ENCODE peak calls at places on chromosomes 12 and 14, in seven cellular contexts. One of them, this sample, is unnamed.

GRCh38 chr12:32003654-32004053 is 44.4 kb downstream of the RESF1 start:
- DNase-seq in mucosa of descending colon: no peak
- DNase-seq in right atrium auricular region: no peak
- DNase-seq in neural crest cell: no peak
- DNase-seq in endothelial cell: no peak
- DNase-seq in suprapubic skin: no peak
- DNase-seq in OCI-LY7: no peak
- DNase-seq in this sample: no peak

GRCh38 chr12:96473394-96474093 is 15.8 kb upstream of the CFAP54 start:
- DNase-seq in endothelial cell: no peak
- DNase-seq in suprapubic skin: no peak
- DNase-seq in right atrium auricular region: no peak
- DNase-seq in mucosa of descending colon: no peak
- DNase-seq in OCI-LY7: no peak
- DNase-seq in neural crest cell: no peak
- DNase-seq in this sample: no peak

GRCh38 chr12:26239508-26240328 is 44.3 kb downstream of the SSPN start:
- DNase-seq in neural crest cell: no peak
- DNase-seq in endothelial cell: no peak
- DNase-seq in OCI-LY7: no peak
- DNase-seq in suprapubic skin: peak
- DNase-seq in mucosa of descending colon: peak
- DNase-seq in right atrium auricular region: peak
- DNase-seq in this sample: no peak

GRCh38 chr14:26589998-26590397 is 7.8 kb downstream of the NOVA1 start:
- DNase-seq in suprapubic skin: no peak
- DNase-seq in neural crest cell: no peak
- DNase-seq in right atrium auricular region: no peak
- DNase-seq in endothelial cell: no peak
- DNase-seq in OCI-LY7: no peak
- DNase-seq in mucosa of descending colon: no peak
- DNase-seq in this sample: no peak

GRCh38 chr14:68182492-68182891 is 362.9 kb downstream of the RAD51B start:
- DNase-seq in OCI-LY7: no peak
- DNase-seq in neural crest cell: no peak
- DNase-seq in suprapubic skin: no peak
- DNase-seq in mucosa of descending colon: no peak
- DNase-seq in right atrium auricular region: no peak
- DNase-seq in endothelial cell: no peak
- DNase-seq in this sample: no peak

GRCh38 chr12:109714913-109715244 is 1.3 kb downstream of the FAM222A start:
- DNase-seq in mucosa of descending colon: no peak
- DNase-seq in endothelial cell: no peak
- DNase-seq in right atrium auricular region: no peak
- DNase-seq in OCI-LY7: no peak
- DNase-seq in suprapubic skin: no peak
- DNase-seq in neural crest cell: no peak
- DNase-seq in this sample: no peak

GRCh38 chr12:20212036-20212435 is 156.3 kb upstream of the PDE3A start:
- DNase-seq in right atrium auricular region: no peak
- DNase-seq in neural crest cell: no peak
- DNase-seq in mucosa of descending colon: no peak
- DNase-seq in suprapubic skin: no peak
- DNase-seq in OCI-LY7: no peak
- DNase-seq in endothelial cell: no peak
- DNase-seq in this sample: no peak

GRCh38 chr12:52042706-52043385 is 8.4 kb upstream of the NR4A1 start:
- DNase-seq in right atrium auricular region: no peak
- DNase-seq in endothelial cell: no peak
- DNase-seq in neural crest cell: no peak
- DNase-seq in OCI-LY7: no peak
- DNase-seq in mucosa of descending colon: no peak
- DNase-seq in suprapubic skin: no peak
- DNase-seq in this sample: no peak

GRCh38 chr12:18754118-18754707 is 16.3 kb downstream of the CAPZA3 start:
- DNase-seq in OCI-LY7: no peak
- DNase-seq in neural crest cell: no peak
- DNase-seq in endothelial cell: no peak
- DNase-seq in suprapubic skin: no peak
- DNase-seq in mucosa of descending colon: no peak
- DNase-seq in right atrium auricular region: no peak
- DNase-seq in this sample: no peak

GRCh38 chr14:34461334-34462131 is 507 bp downstream of the SPTSSA start:
- DNase-seq in OCI-LY7: peak
- DNase-seq in suprapubic skin: peak
- DNase-seq in mucosa of descending colon: peak
- DNase-seq in neural crest cell: peak
- DNase-seq in right atrium auricular region: peak
- DNase-seq in endothelial cell: peak
- DNase-seq in this sample: peak

GRCh38 chr12:11824736-11825135 is 175.3 kb downstream of the ETV6 start:
- DNase-seq in mucosa of descending colon: no peak
- DNase-seq in suprapubic skin: no peak
- DNase-seq in endothelial cell: no peak
- DNase-seq in neural crest cell: no peak
- DNase-seq in OCI-LY7: no peak
- DNase-seq in right atrium auricular region: no peak
- DNase-seq in this sample: no peak

GRCh38 chr12:120249875-120250795 is 15.4 kb downstream of the PXN start:
- DNase-seq in OCI-LY7: no peak
- DNase-seq in neural crest cell: no peak
- DNase-seq in endothelial cell: no peak
- DNase-seq in mucosa of descending colon: peak
- DNase-seq in suprapubic skin: peak
- DNase-seq in right atrium auricular region: peak
- DNase-seq in this sample: no peak

GRCh38 chr14:91029451-91030217 is 30.8 kb downstream of the RPS6KA5 start:
- DNase-seq in suprapubic skin: no peak
- DNase-seq in OCI-LY7: no peak
- DNase-seq in right atrium auricular region: no peak
- DNase-seq in endothelial cell: no peak
- DNase-seq in neural crest cell: no peak
- DNase-seq in mucosa of descending colon: no peak
- DNase-seq in this sample: no peak

GRCh38 chr14:68654471-68654941 is 138.4 kb downstream of the ZFP36L1 start:
- DNase-seq in OCI-LY7: no peak
- DNase-seq in suprapubic skin: no peak
- DNase-seq in mucosa of descending colon: no peak
- DNase-seq in neural crest cell: no peak
- DNase-seq in right atrium auricular region: peak
- DNase-seq in endothelial cell: no peak
- DNase-seq in this sample: no peak

GRCh38 chr12:66879392-66879791 is 200.5 kb upstream of the GRIP1 start:
- DNase-seq in suprapubic skin: no peak
- DNase-seq in mucosa of descending colon: no peak
- DNase-seq in neural crest cell: no peak
- DNase-seq in right atrium auricular region: no peak
- DNase-seq in endothelial cell: no peak
- DNase-seq in OCI-LY7: no peak
- DNase-seq in this sample: no peak

GRCh38 chr14:90587918-90588317 is 191.1 kb downstream of the CALM1 start:
- DNase-seq in suprapubic skin: no peak
- DNase-seq in OCI-LY7: no peak
- DNase-seq in right atrium auricular region: no peak
- DNase-seq in neural crest cell: no peak
- DNase-seq in mucosa of descending colon: no peak
- DNase-seq in endothelial cell: no peak
- DNase-seq in this sample: no peak

GRCh38 chr12:34402228-34402898 is 380.1 kb downstream of the ALG10 start:
- DNase-seq in mucosa of descending colon: peak
- DNase-seq in right atrium auricular region: peak
- DNase-seq in OCI-LY7: no peak
- DNase-seq in neural crest cell: no peak
- DNase-seq in endothelial cell: no peak
- DNase-seq in suprapubic skin: peak
- DNase-seq in this sample: peak

GRCh38 chr12:102169922-102170698 is 27.5 kb downstream of the PMCH start:
- DNase-seq in mucosa of descending colon: no peak
- DNase-seq in neural crest cell: no peak
- DNase-seq in OCI-LY7: peak
- DNase-seq in endothelial cell: peak
- DNase-seq in suprapubic skin: no peak
- DNase-seq in right atrium auricular region: no peak
- DNase-seq in this sample: no peak

GRCh38 chr12:28620281-28620680 is 430.0 kb downstream of the CCDC91 start:
- DNase-seq in suprapubic skin: no peak
- DNase-seq in endothelial cell: no peak
- DNase-seq in mucosa of descending colon: no peak
- DNase-seq in neural crest cell: no peak
- DNase-seq in right atrium auricular region: no peak
- DNase-seq in OCI-LY7: no peak
- DNase-seq in this sample: no peak

GRCh38 chr12:77845831-77846230 is 15.1 kb downstream of the NAV3 start:
- DNase-seq in neural crest cell: no peak
- DNase-seq in right atrium auricular region: no peak
- DNase-seq in OCI-LY7: no peak
- DNase-seq in endothelial cell: no peak
- DNase-seq in mucosa of descending colon: no peak
- DNase-seq in suprapubic skin: no peak
- DNase-seq in this sample: no peak

GRCh38 chr12:64389154-64389553 is 1.4 kb downstream of the C12orf56 start:
- DNase-seq in neural crest cell: no peak
- DNase-seq in mucosa of descending colon: no peak
- DNase-seq in right atrium auricular region: no peak
- DNase-seq in OCI-LY7: no peak
- DNase-seq in endothelial cell: no peak
- DNase-seq in suprapubic skin: no peak
- DNase-seq in this sample: no peak

GRCh38 chr12:64395739-64396138 is 5.2 kb upstream of the C12orf56 start:
- DNase-seq in mucosa of descending colon: no peak
- DNase-seq in right atrium auricular region: no peak
- DNase-seq in OCI-LY7: no peak
- DNase-seq in suprapubic skin: no peak
- DNase-seq in neural crest cell: no peak
- DNase-seq in endothelial cell: no peak
- DNase-seq in this sample: no peak

GRCh38 chr12:64390275-64390851 is at the start of gene C12orf56:
- DNase-seq in endothelial cell: peak
- DNase-seq in right atrium auricular region: no peak
- DNase-seq in OCI-LY7: no peak
- DNase-seq in suprapubic skin: no peak
- DNase-seq in neural crest cell: peak
- DNase-seq in mucosa of descending colon: no peak
- DNase-seq in this sample: no peak

GRCh38 chr12:64387201-64387816 is 3.2 kb downstream of the C12orf56 start:
- DNase-seq in suprapubic skin: no peak
- DNase-seq in endothelial cell: no peak
- DNase-seq in right atrium auricular region: no peak
- DNase-seq in neural crest cell: no peak
- DNase-seq in mucosa of descending colon: no peak
- DNase-seq in OCI-LY7: no peak
- DNase-seq in this sample: no peak

GRCh38 chr12:64392221-64392620 is 1.7 kb upstream of the C12orf56 start:
- DNase-seq in OCI-LY7: peak
- DNase-seq in suprapubic skin: no peak
- DNase-seq in neural crest cell: no peak
- DNase-seq in right atrium auricular region: no peak
- DNase-seq in mucosa of descending colon: no peak
- DNase-seq in endothelial cell: peak
- DNase-seq in this sample: no peak
- TF ChIP-seq CTCF in OCI-LY7: peak
- TF ChIP-seq CTCF in suprapubic skin: no peak
- TF ChIP-seq CTCF in neural crest cell: peak
- TF ChIP-seq CTCF in right atrium auricular region: peak
- TF ChIP-seq CTCF in mucosa of descending colon: no peak
- TF ChIP-seq CTCF in endothelial cell: peak
- TF ChIP-seq CTCF in this sample: peak

DNA sequence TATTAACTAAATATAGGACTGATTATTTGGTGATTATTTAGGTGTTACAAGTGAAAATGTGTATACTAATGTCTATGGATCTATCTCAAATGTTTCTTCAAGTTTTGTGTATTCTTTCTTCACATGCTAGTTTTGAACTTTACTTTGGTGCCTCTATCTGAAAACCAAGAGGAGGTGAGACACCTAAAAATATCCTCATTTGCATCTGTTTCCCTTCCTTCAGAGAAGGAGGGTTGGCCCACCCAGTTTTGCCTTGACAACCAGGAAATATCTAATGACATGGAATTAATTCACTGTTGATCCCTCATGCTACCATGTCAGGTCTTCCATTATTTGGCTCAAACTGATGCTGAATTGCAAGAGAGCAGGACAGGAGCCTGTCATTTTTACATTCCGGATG is 500.4 kb downstream of the NELL2 start:
- DNase-seq in OCI-LY7: no peak
- DNase-seq in right atrium auricular region: no peak
- DNase-seq in suprapubic skin: no peak
- DNase-seq in mucosa of descending colon: no peak
- DNase-seq in endothelial cell: no peak
- DNase-seq in neural crest cell: no peak
- DNase-seq in this sample: no peak
- TF ChIP-seq CTCF in OCI-LY7: no peak
- TF ChIP-seq CTCF in right atrium auricular region: no peak
- TF ChIP-seq CTCF in suprapubic skin: no peak
- TF ChIP-seq CTCF in mucosa of descending colon: no peak
- TF ChIP-seq CTCF in endothelial cell: no peak
- TF ChIP-seq CTCF in neural crest cell: no peak
- TF ChIP-seq CTCF in this sample: no peak

DNA sequence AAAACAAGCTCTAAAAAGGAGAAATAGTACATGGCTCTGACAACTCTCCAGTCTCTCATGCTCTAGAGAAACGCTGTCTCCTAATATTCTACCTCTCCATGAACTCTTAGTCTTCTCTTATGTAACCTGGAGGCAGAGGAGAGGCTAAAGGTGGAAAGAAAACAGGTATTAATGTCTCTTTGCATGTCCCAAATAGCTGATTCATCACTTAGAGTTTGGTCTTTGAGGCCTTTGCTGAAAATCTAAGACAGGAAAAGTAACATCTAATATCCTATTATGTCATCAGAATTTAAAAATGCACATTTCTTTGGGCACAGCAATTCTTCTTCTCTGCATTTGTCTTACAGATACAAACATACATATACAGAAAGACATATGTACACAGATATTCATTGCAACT is 127.2 kb downstream of the DHRS2 start:
- DNase-seq in right atrium auricular region: no peak
- DNase-seq in mucosa of descending colon: no peak
- DNase-seq in OCI-LY7: no peak
- DNase-seq in endothelial cell: no peak
- DNase-seq in suprapubic skin: no peak
- DNase-seq in neural crest cell: no peak
- DNase-seq in this sample: no peak
- TF ChIP-seq CTCF in right atrium auricular region: no peak
- TF ChIP-seq CTCF in mucosa of descending colon: no peak
- TF ChIP-seq CTCF in OCI-LY7: no peak
- TF ChIP-seq CTCF in endothelial cell: no peak
- TF ChIP-seq CTCF in suprapubic skin: no peak
- TF ChIP-seq CTCF in neural crest cell: no peak
- TF ChIP-seq CTCF in this sample: no peak

DNA sequence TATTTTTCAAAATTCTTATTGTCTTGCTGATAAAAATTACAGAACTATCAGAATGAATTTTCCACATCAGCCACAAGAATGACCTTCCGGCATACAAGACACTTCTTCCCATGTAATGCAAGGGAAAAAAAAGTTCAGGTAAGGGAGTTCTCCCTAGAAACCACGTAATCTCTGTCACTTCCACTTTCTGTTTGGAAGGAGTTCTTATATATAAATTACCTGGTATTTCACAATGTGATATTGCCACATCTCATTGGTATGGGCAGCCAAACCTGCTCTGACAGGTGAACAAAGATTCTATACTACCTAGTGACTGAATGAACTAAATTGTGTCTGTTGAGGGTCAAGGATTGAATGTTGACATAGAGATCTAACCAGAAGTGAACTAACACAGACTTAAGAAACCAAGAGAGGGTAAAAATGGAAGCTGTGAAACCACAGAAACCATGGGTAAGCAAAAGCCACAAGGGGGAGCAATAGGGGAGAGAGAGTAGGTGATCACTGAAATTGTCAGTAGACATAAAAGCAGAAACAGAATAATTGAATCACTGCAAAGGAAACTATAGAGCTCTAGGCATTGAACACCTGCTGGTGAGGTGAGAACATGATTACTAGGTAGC is 161.3 kb downstream of the RPL10L start:
- DNase-seq in endothelial cell: peak
- DNase-seq in neural crest cell: no peak
- DNase-seq in OCI-LY7: peak
- DNase-seq in mucosa of descending colon: no peak
- DNase-seq in right atrium auricular region: no peak
- DNase-seq in suprapubic skin: no peak
- DNase-seq in this sample: no peak
- TF ChIP-seq CTCF in endothelial cell: peak
- TF ChIP-seq CTCF in neural crest cell: peak
- TF ChIP-seq CTCF in OCI-LY7: peak
- TF ChIP-seq CTCF in mucosa of descending colon: no peak
- TF ChIP-seq CTCF in right atrium auricular region: no peak
- TF ChIP-seq CTCF in suprapubic skin: no peak
- TF ChIP-seq CTCF in this sample: peak